ENCODE peak calls at places on chromosomes 4 and X, in five cellular contexts. G is IMR-90; H is mammary epithelial cell; L is CD8-positive, alpha-beta T cell; N is thyroid gland. I is an unnamed sample. For H3K27me3, the result is how much of the 10 kb centered on the place peaks cover.

GRCh38 chr4:108008721-108009120 is 19.0 kb downstream of the HADH start:
- DNase-seq in L (no peak), G (peak), H (peak), N (no peak), I (no peak)

GRCh38 chr4:118173956-118174355 is 139.7 kb downstream of the NDST3 start:
- DNase-seq in N (no peak), H (peak), G (peak), L (no peak), I (no peak)

GRCh38 chrX:37912286-37912685 is 64.9 kb upstream of the DYNLT3 start:
- DNase-seq in L (no peak), G (no peak), H (peak), N (no peak), I (peak)

GRCh38 chr4:124177647-124178425 is 534.7 kb downstream of the ANKRD50 start:
- DNase-seq in N (no peak), H (peak), G (peak), L (no peak), I (no peak)

GRCh38 chr4:3414421-3415279 is 27.1 kb upstream of the HGFAC start:
- DNase-seq in L (no peak), N (no peak), G (no peak), H (no peak), I (no peak)

GRCh38 chr4:169244210-169244609 is 26.5 kb downstream of the SH3RF1 start:
- DNase-seq in N (no peak), H (no peak), L (no peak), G (no peak), I (no peak)

GRCh38 chr4:99185581-99185980 is 33.5 kb downstream of the ADH6 start:
- DNase-seq in L (no peak), N (no peak), G (no peak), H (no peak), I (no peak)

GRCh38 chr4:129094347-129094746 is 1.0 kb upstream of the SCLT1 start:
- DNase-seq in G (no peak), H (no peak), N (no peak), L (no peak), I (no peak)

GRCh38 chr4:78032446-78032845 is 24.7 kb upstream of the FRAS1 start:
- DNase-seq in L (no peak), N (no peak), G (no peak), H (peak), I (no peak)

GRCh38 chrX:50770702-50771101 is 43.3 kb downstream of the SHROOM4 start:
- DNase-seq in L (no peak), G (no peak), H (peak), N (peak), I (no peak)

GRCh38 chr4:185775792-185776555 is 36.0 kb downstream of the SORBS2 start:
- DNase-seq in L (no peak), G (peak), H (no peak), N (no peak), I (no peak)

GRCh38 chrX:27597506-27597905 is 7.4 kb downstream of the DCAF8L2 start:
- DNase-seq in H (peak), G (no peak), L (no peak), N (no peak), I (no peak)

GRCh38 chr4:10567766-10568165 is 110.5 kb upstream of the ZNF518B start:
- DNase-seq in N (no peak), G (no peak), H (no peak), L (no peak), I (no peak)

GRCh38 chr4:87375719-87376291 is 15.2 kb downstream of the HSD17B11 start:
- DNase-seq in G (peak), H (peak), L (no peak), N (peak), I (peak)

GRCh38 chr4:21858971-21859370 is 89.6 kb downstream of the KCNIP4 start:
- DNase-seq in H (no peak), L (no peak), N (no peak), G (peak), I (no peak)

GRCh38 chr4:143402776-143403550 is 66.3 kb downstream of the GAB1 start:
- DNase-seq in H (no peak), L (no peak), G (no peak), N (no peak), I (no peak)

GRCh38 chrX:94662665-94663064 is 988.7 kb downstream of the FAM133A start:
- DNase-seq in L (no peak), N (no peak), H (no peak), G (no peak), I (no peak)

GRCh38 chr4:44447563-44448504 is 775 bp downstream of the KCTD8 start:
- DNase-seq in G (no peak), N (peak), L (no peak), H (peak), I (peak)

GRCh38 chr4:10173754-10174749 is 57.5 kb upstream of the WDR1 start:
- DNase-seq in N (peak), H (no peak), G (no peak), L (no peak), I (no peak)

GRCh38 chr4:16914208-16914607 is 15.8 kb upstream of the LDB2 start:
- DNase-seq in L (no peak), N (no peak), G (peak), H (no peak), I (no peak)

GRCh38 chrX:65697915-65698796 is 30.7 kb downstream of the MSN start:
- DNase-seq in L (peak), G (no peak), N (peak), H (no peak), I (peak)

GRCh38 chr4:136650541-136651277 is 881.6 kb downstream of the PCDH18 start:
- DNase-seq in N (no peak), L (no peak), G (peak), H (peak), I (no peak)

GRCh38 chr4:117385531-117385930 is 300.2 kb upstream of the TRAM1L1 start:
- DNase-seq in H (peak), L (no peak), G (peak), N (no peak), I (no peak)

GRCh38 chr4:106344324-106344970 is 24.1 kb downstream of the GIMD1 start:
- DNase-seq in L (no peak), N (peak), H (peak), G (peak), I (no peak)

GRCh38 chr4:176277162-176277904 is 8.3 kb upstream of the ASB5 start:
- DNase-seq in L (no peak), N (peak), H (peak), G (peak), I (peak)

GRCh38 chrX:15848576-15848975 is 6.0 kb downstream of the AP1S2 start:
- DNase-seq in H (no peak), G (no peak), N (no peak), L (no peak), I (no peak)

GRCh38 chr4:31379364-31379763 is 659.2 kb downstream of the PCDH7 start:
- DNase-seq in H (no peak), G (no peak), L (no peak), N (no peak), I (no peak)

GRCh38 chr4:132101526-132101925 is 1047.6 kb upstream of the PCDH10 start:
- DNase-seq in N (no peak), L (no peak), G (peak), H (no peak), I (no peak)

GRCh38 chrX:135086197-135086854 is 34.0 kb downstream of the ETDB start:
- DNase-seq in H (peak), G (peak), L (no peak), N (peak), I (no peak)

GRCh38 chr4:43776371-43776770 is 672.2 kb downstream of the KCTD8 start:
- DNase-seq in H (no peak), N (no peak), L (no peak), G (peak), I (no peak)

GRCh38 chr4:3384391-3384770 is 57.4 kb upstream of the HGFAC start:
- DNase-seq in G (no peak), H (peak), L (peak), N (no peak), I (peak)

GRCh38 chrX:119410027-119410819 is 11.1 kb downstream of the SLC25A43 start:
- DNase-seq in L (no peak), N (peak), G (peak), H (peak), I (peak)

GRCh38 chr4:121668368-121669162 is 28.2 kb downstream of the ANXA5 start:
- DNase-seq in G (peak), L (no peak), N (no peak), H (peak), I (no peak)

GRCh38 chr4:41358626-41359025 is 101.9 kb downstream of the UCHL1 start:
- DNase-seq in G (no peak), N (peak), H (no peak), L (no peak), I (peak)

GRCh38 chr4:113761682-113762060 is at the start of gene CAMK2D:
- DNase-seq in G (peak), N (peak), L (peak), H (peak), I (peak)
- H3K4me3 ChIP-seq in G (peak), N (peak), L (peak), H (peak), I (peak)

GRCh38 chr4:6659897-6660296 is 19.4 kb downstream of the MRFAP1 start:
- DNase-seq in L (no peak), G (no peak), N (no peak), H (no peak), I (peak)
- TF ChIP-seq CTCF in L (no peak), G (no peak), N (no peak), H (no peak), I (no peak)

DNA sequence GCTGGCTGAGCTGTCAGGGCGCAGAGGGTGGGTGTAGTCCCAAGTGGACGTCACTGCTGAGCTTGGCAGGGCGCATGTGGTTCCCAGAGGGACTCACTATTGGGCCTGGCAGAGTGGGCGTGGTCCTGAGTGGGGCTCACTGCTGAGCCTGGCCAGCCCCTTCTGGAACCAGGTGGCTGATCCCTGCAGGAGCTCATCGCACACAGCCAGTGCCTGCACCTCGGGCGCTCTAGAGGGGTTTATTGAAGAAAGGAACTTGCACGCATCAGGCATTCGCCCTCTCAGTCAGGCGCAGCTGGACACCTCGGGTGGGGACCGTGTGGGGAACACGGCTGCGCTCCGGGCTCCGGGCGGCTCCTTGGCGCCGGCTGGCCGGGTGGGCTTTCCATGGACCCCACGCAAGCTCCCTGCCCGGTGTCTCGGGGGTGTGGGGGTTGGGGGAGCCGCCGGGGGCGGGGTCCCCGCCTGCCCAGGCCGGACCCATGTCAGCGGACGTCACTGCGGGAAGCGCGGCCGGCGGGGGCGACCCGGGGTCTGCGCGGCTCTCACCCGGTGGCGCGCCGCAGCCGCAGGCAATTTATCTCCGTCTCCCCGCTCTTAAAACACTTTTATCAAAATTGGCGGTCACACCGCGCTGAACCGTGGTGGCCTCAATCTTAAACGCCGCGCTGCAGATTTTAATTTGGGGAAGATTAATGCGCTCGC is 65.4 kb upstream of the NKX1-1 start:
- DNase-seq in H (no peak), G (no peak), L (no peak), N (no peak), I (peak)
- H3K27me3 ChIP-seq in H (under half), G (under half), L (under half), N (under half), I (under half)

GRCh38 chr4:139605516-139605915 is 49.5 kb upstream of the SETD7 start:
- DNase-seq in H (no peak), L (no peak), G (no peak), N (no peak), I (no peak)

GRCh38 chr4:139609647-139610046 is 53.6 kb upstream of the SETD7 start:
- DNase-seq in L (no peak), G (peak), N (no peak), H (peak), I (no peak)

GRCh38 chr4:139603576-139604387 is 47.8 kb upstream of the SETD7 start:
- DNase-seq in H (peak), N (peak), L (no peak), G (peak), I (peak)

GRCh38 chr4:139607302-139608060 is 51.5 kb upstream of the SETD7 start:
- DNase-seq in N (no peak), G (no peak), L (no peak), H (no peak), I (no peak)

GRCh38 chr4:139606600-139607301 is 50.7 kb upstream of the SETD7 start:
- DNase-seq in G (peak), N (no peak), H (peak), L (no peak), I (no peak)
- H3K4me3 ChIP-seq in G (no peak), N (no peak), H (no peak), L (peak), I (no peak)

I was measured in adrenal gland.